ENCODE peak calls at places on chromosomes 1 and 21, in seven cellular contexts. M is glutamatergic neuron, R is uterus, G is AG10803, I is T-helper 2 cell, J is germinal center, A is T-helper 17 cell. Y is an unnamed sample.

GRCh38 chr1:8239306-8240023 is 78.4 kb upstream of the SLC45A1 start:
- DNase-seq in I (no peak), G (no peak), A (no peak), R (peak), M (no peak), J (no peak), Y (no peak)

GRCh38 chr21:45260191-45260795 is 27.4 kb downstream of the POFUT2 start:
- DNase-seq in J (no peak), R (no peak), G (no peak), I (no peak), M (no peak), A (no peak), Y (no peak)

GRCh38 chr1:119674835-119675289 is 26.8 kb upstream of the ZNF697 start:
- DNase-seq in I (no peak), R (peak), G (peak), J (peak), A (no peak), M (peak), Y (peak)

GRCh38 chr1:21294266-21295058 is 4.2 kb upstream of the ECE1 start:
- DNase-seq in R (no peak), M (no peak), G (no peak), A (peak), J (peak), I (peak), Y (peak)

GRCh38 chr1:221708987-221709386 is 32.9 kb downstream of the DUSP10 start:
- DNase-seq in A (peak), M (peak), I (no peak), R (peak), G (peak), J (peak), Y (peak)

GRCh38 chr1:203199481-203200058 is 13.1 kb upstream of the CHI3L1 start:
- DNase-seq in G (peak), M (no peak), R (no peak), I (no peak), A (no peak), J (no peak), Y (no peak)

GRCh38 chr1:94693029-94693428 is 127.1 kb upstream of the SLC44A3 start:
- DNase-seq in I (no peak), J (no peak), G (no peak), M (peak), A (no peak), R (no peak), Y (no peak)

GRCh38 chr1:236516929-236517704 is 6.7 kb upstream of the LGALS8 start:
- DNase-seq in A (peak), R (no peak), G (peak), J (no peak), M (no peak), I (no peak), Y (no peak)

GRCh38 chr1:204114606-204115005 is 37.2 kb downstream of the ETNK2 start:
- DNase-seq in G (no peak), J (no peak), I (no peak), A (no peak), R (no peak), M (no peak), Y (no peak)

GRCh38 chr1:152479792-152480595 is 30.6 kb upstream of the LCE5A start:
- DNase-seq in G (peak), A (peak), M (peak), I (peak), J (peak), R (no peak), Y (peak)

GRCh38 chr1:27979151-27979858 is 19.5 kb downstream of the XKR8 start:
- DNase-seq in A (no peak), J (peak), M (no peak), G (peak), R (no peak), I (no peak), Y (peak)

GRCh38 chr1:88998716-88999115 is 6.3 kb upstream of the KYAT3 start:
- DNase-seq in R (no peak), G (peak), M (no peak), I (no peak), J (peak), A (peak), Y (peak)

GRCh38 chr1:35466120-35466519 is 91.1 kb downstream of the KIAA0319L start:
- DNase-seq in M (no peak), J (no peak), R (no peak), G (no peak), A (no peak), I (no peak), Y (no peak)

Y was measured in GM20000.